ENCODE peak calls at places on chromosomes 3 and 15, in ten cellular contexts. J, A, L, D, Q, N, C, E, V and Y are unnamed samples.

GRCh38 chr3:47323431-47324277 is 40.9 kb downstream of the KLHL18 start:
- ATAC-seq in J (peak; percentile 18), A (peak; percentile 15), L (peak; percentile 43), D (peak; percentile 28), Q (no peak), N (no peak), C (no peak), E (no peak), V (no peak), Y (peak; percentile 80)

GRCh38 chr3:166837535-166837934 is 542.6 kb downstream of the ZBBX start:
- ATAC-seq in J (no peak), A (peak; percentile 78), L (no peak), D (no peak), Q (no peak), N (no peak), C (no peak), E (no peak), V (peak; percentile 36), Y (no peak)

GRCh38 chr3:106814231-106814630 is 563.0 kb upstream of the CCDC54 start:
- ATAC-seq in J (no peak), A (no peak), L (no peak), D (no peak), Q (no peak), N (peak; percentile 69), C (peak; percentile 89), E (no peak), V (no peak), Y (no peak)

GRCh38 chr15:69820819-69821218 is 276.9 kb downstream of the TLE3 start:
- ATAC-seq in J (peak; percentile 44), A (no peak), L (no peak), D (no peak), Q (no peak), N (no peak), C (no peak), E (no peak), V (peak; percentile 46), Y (no peak)

GRCh38 chr3:141236351-141236750 is 4.7 kb downstream of the PXYLP1 start:
- ATAC-seq in J (no peak), A (no peak), L (no peak), D (no peak), Q (no peak), N (no peak), C (no peak), E (no peak), V (no peak), Y (no peak)

GRCh38 chr15:52805351-52806283 is 15.5 kb upstream of the ONECUT1 start:
- ATAC-seq in J (peak; percentile 53), A (peak; percentile 68), L (peak; percentile 44), D (peak; percentile 37), Q (peak; percentile 62), N (peak; percentile 38), C (no peak), E (peak; percentile 43), V (peak; percentile 60), Y (peak; percentile 17)

GRCh38 chr3:97952280-97952679 is 20.0 kb downstream of the RIOX2 start:
- ATAC-seq in J (peak; percentile 91), A (no peak), L (no peak), D (no peak), Q (no peak), N (peak; percentile 84), C (peak; percentile 72), E (no peak), V (peak; percentile 90), Y (peak; percentile 70)

GRCh38 chr3:196336319-196337145 is 1.7 kb downstream of the TM4SF19 start:
- ATAC-seq in J (no peak), A (no peak), L (no peak), D (no peak), Q (no peak), N (no peak), C (no peak), E (no peak), V (no peak), Y (peak; percentile 26)

GRCh38 chr3:68007621-68008226 is 353.3 kb upstream of the SUCLG2 start:
- ATAC-seq in J (no peak), A (no peak), L (peak; percentile 66), D (peak; percentile 44), Q (peak; percentile 80), N (no peak), C (no peak), E (peak; percentile 48), V (peak; percentile 14), Y (no peak)

GRCh38 chr3:131174752-131175151 is 148.1 kb downstream of the NEK11 start:
- ATAC-seq in J (no peak), A (no peak), L (peak; percentile 99), D (peak; percentile 90), Q (no peak), N (no peak), C (no peak), E (peak; percentile 65), V (peak; percentile 41), Y (no peak)

GRCh38 chr3:188365978-188366698 is 212.2 kb downstream of the LPP start:
- ATAC-seq in J (no peak), A (no peak), L (no peak), D (no peak), Q (no peak), N (no peak), C (no peak), E (no peak), V (no peak), Y (no peak)

GRCh38 chr3:127177226-127177625 is 15.7 kb upstream of the PRR23E start:
- ATAC-seq in J (no peak), A (no peak), L (no peak), D (no peak), Q (no peak), N (peak; percentile 69), C (peak; percentile 87), E (no peak), V (peak; percentile 76), Y (peak; percentile 28)

GRCh38 chr3:34212671-34213070 is 414.2 kb downstream of the PDCD6IP start:
- ATAC-seq in J (no peak), A (no peak), L (no peak), D (no peak), Q (no peak), N (peak; percentile 71), C (peak; percentile 97), E (no peak), V (peak; percentile 95), Y (peak; percentile 93)

GRCh38 chr3:128693696-128694095 is 32.3 kb upstream of the RAB7A start:
- ATAC-seq in J (no peak), A (no peak), L (no peak), D (no peak), Q (no peak), N (no peak), C (no peak), E (no peak), V (no peak), Y (no peak)

GRCh38 chr15:36601952-36602351 is 22.5 kb downstream of the CDIN1 start:
- ATAC-seq in J (no peak), A (peak; percentile 17), L (no peak), D (no peak), Q (no peak), N (peak; percentile 47), C (peak; percentile 42), E (no peak), V (no peak), Y (no peak)

GRCh38 chr15:74937602-74938371 is at the start of gene COX5A:
- ATAC-seq in J (peak; percentile 99), A (peak; percentile 98), L (peak; percentile 95), D (peak; percentile 94), Q (peak; percentile 95), N (peak; percentile 98), C (peak; percentile 98), E (peak; percentile 94), V (peak; percentile 98), Y (peak; percentile 99)

GRCh38 chr3:189212681-189213080 is 40.9 kb downstream of the TPRG1 start:
- ATAC-seq in J (no peak), A (no peak), L (no peak), D (no peak), Q (no peak), N (no peak), C (no peak), E (no peak), V (no peak), Y (peak; percentile 41)

GRCh38 chr15:73822998-73823397 is 50.4 kb upstream of the TBC1D21 start:
- ATAC-seq in J (peak; percentile 46), A (no peak), L (no peak), D (no peak), Q (no peak), N (no peak), C (no peak), E (no peak), V (no peak), Y (no peak)

GRCh38 chr3:123448503-123449091 is at the start of gene ADCY5:
- ATAC-seq in J (no peak), A (peak; percentile 43), L (no peak), D (no peak), Q (no peak), N (peak; percentile 22), C (peak; percentile 29), E (no peak), V (peak; percentile 63), Y (peak; percentile 41)

GRCh38 chr15:40029979-40030893 is 8.7 kb downstream of the SRP14 start:
- ATAC-seq in J (peak; percentile 46), A (peak; percentile 76), L (no peak), D (no peak), Q (peak; percentile 49), N (peak; percentile 17), C (peak; percentile 67), E (no peak), V (peak; percentile 54), Y (peak; percentile 58)

GRCh38 chr3:66038384-66038725 is 363 bp downstream of the MAGI1 start:
- ATAC-seq in J (peak; percentile 23), A (peak; percentile 48), L (no peak), D (no peak), Q (no peak), N (peak; percentile 30), C (peak; percentile 46), E (no peak), V (peak; percentile 31), Y (peak; percentile 22)

GRCh38 chr3:12522721-12523120 is 22.6 kb downstream of the MKRN2OS start:
- ATAC-seq in J (no peak), A (no peak), L (no peak), D (no peak), Q (no peak), N (peak; percentile 93), C (peak; percentile 94), E (no peak), V (peak; percentile 87), Y (no peak)